ENCODE peak calls at places on chromosomes 2 and 18, in four cellular contexts. One of them, this sample, is unnamed.

GRCh38 chr18:3148930-3149535 is 70.7 kb downstream of the MYOM1 start:
- DNase-seq in NCI-H226: no peak
- DNase-seq in foreskin fibroblast: peak
- DNase-seq in K562: peak
- DNase-seq in this sample: no peak

GRCh38 chr2:218216336-218216673 is 684 bp upstream of the ARPC2 start:
- DNase-seq in NCI-H226: no peak
- DNase-seq in foreskin fibroblast: no peak
- DNase-seq in K562: no peak
- DNase-seq in this sample: no peak

GRCh38 chr2:1259746-1260145 is 153.5 kb upstream of the TPO start:
- DNase-seq in NCI-H226: no peak
- DNase-seq in foreskin fibroblast: no peak
- DNase-seq in K562: no peak
- DNase-seq in this sample: no peak

GRCh38 chr2:192124576-192124975 is 70.2 kb downstream of the TMEFF2 start:
- DNase-seq in NCI-H226: no peak
- DNase-seq in foreskin fibroblast: peak
- DNase-seq in K562: no peak
- DNase-seq in this sample: no peak

GRCh38 chr2:20538308-20539132 is 91.6 kb downstream of the RHOB start:
- DNase-seq in NCI-H226: no peak
- DNase-seq in foreskin fibroblast: no peak
- DNase-seq in K562: no peak
- DNase-seq in this sample: no peak

GRCh38 chr2:226216578-226216977 is 583.0 kb downstream of the IRS1 start:
- DNase-seq in NCI-H226: no peak
- DNase-seq in foreskin fibroblast: no peak
- DNase-seq in K562: no peak
- DNase-seq in this sample: no peak

GRCh38 chr2:196278491-196278911 is 107.1 kb upstream of the STK17B start:
- DNase-seq in NCI-H226: peak
- DNase-seq in foreskin fibroblast: peak
- DNase-seq in K562: no peak
- DNase-seq in this sample: no peak

GRCh38 chr2:240220371-240220770 is 79.9 kb upstream of the OTOS start:
- DNase-seq in NCI-H226: peak
- DNase-seq in foreskin fibroblast: no peak
- DNase-seq in K562: no peak
- DNase-seq in this sample: no peak

GRCh38 chr2:194867328-194867727 is 789.7 kb upstream of the SLC39A10 start:
- DNase-seq in NCI-H226: no peak
- DNase-seq in foreskin fibroblast: no peak
- DNase-seq in K562: peak
- DNase-seq in this sample: peak

GRCh38 chr2:763766-764525 is 86.7 kb upstream of the TMEM18 start:
- DNase-seq in NCI-H226: no peak
- DNase-seq in foreskin fibroblast: peak
- DNase-seq in K562: no peak
- DNase-seq in this sample: no peak

GRCh38 chr2:152635635-152636298 is 81.5 kb downstream of the PRPF40A start:
- DNase-seq in NCI-H226: peak
- DNase-seq in foreskin fibroblast: no peak
- DNase-seq in K562: peak
- DNase-seq in this sample: peak

GRCh38 chr2:169808211-169808610 is 9.5 kb downstream of the SSB start:
- DNase-seq in NCI-H226: no peak
- DNase-seq in foreskin fibroblast: peak
- DNase-seq in K562: no peak
- DNase-seq in this sample: no peak

GRCh38 chr2:161166538-161167409 is 6.5 kb downstream of the TANK start:
- DNase-seq in NCI-H226: peak
- DNase-seq in foreskin fibroblast: no peak
- DNase-seq in K562: no peak
- DNase-seq in this sample: no peak

GRCh38 chr2:55965276-55965675 is 41.7 kb upstream of the EFEMP1 start:
- DNase-seq in NCI-H226: no peak
- DNase-seq in foreskin fibroblast: no peak
- DNase-seq in K562: no peak
- DNase-seq in this sample: no peak

GRCh38 chr2:1010373-1011017 is 59.8 kb downstream of the SNTG2 start:
- DNase-seq in NCI-H226: no peak
- DNase-seq in foreskin fibroblast: peak
- DNase-seq in K562: no peak
- DNase-seq in this sample: peak

GRCh38 chr18:5894613-5895299 is 566 bp downstream of the TMEM200C start:
- DNase-seq in NCI-H226: no peak
- DNase-seq in foreskin fibroblast: no peak
- DNase-seq in K562: no peak
- DNase-seq in this sample: no peak

GRCh38 chr2:226791056-226791486 is 8.5 kb downstream of the IRS1 start:
- DNase-seq in NCI-H226: peak
- DNase-seq in foreskin fibroblast: no peak
- DNase-seq in K562: no peak
- DNase-seq in this sample: peak

GRCh38 chr2:146602383-146602782 is 1242.4 kb upstream of the ACVR2A start:
- DNase-seq in NCI-H226: no peak
- DNase-seq in foreskin fibroblast: peak
- DNase-seq in K562: no peak
- DNase-seq in this sample: no peak

GRCh38 chr18:40692871-40693270 is 1262.2 kb upstream of the PIK3C3 start:
- DNase-seq in NCI-H226: no peak
- DNase-seq in foreskin fibroblast: no peak
- DNase-seq in K562: no peak
- DNase-seq in this sample: no peak

GRCh38 chr18:45557296-45557695 is 58.0 kb upstream of the SLC14A2 start:
- DNase-seq in NCI-H226: no peak
- DNase-seq in foreskin fibroblast: no peak
- DNase-seq in K562: no peak
- DNase-seq in this sample: no peak

GRCh38 chr2:145635706-145636427 is 1115.9 kb upstream of the ZEB2 start:
- DNase-seq in NCI-H226: no peak
- DNase-seq in foreskin fibroblast: no peak
- DNase-seq in K562: no peak
- DNase-seq in this sample: no peak

This sample was measured in Kasumi-1.